ENCODE peak calls at places on chromosomes 2 and 18, in eight cellular contexts. One of them, this sample, is unnamed.

GRCh38 chr2:232880764-232881351 is 10.8 kb downstream of the SNORC start:
- DNase-seq in astrocyte of the spinal cord: no peak
- DNase-seq in esophagus squamous epithelium: no peak
- DNase-seq in kidney: no peak
- DNase-seq in thyroid gland: no peak
- DNase-seq in PC-9: no peak
- DNase-seq in WERI-Rb-1: no peak
- DNase-seq in brain microvascular endothelial cell: no peak
- DNase-seq in this sample: no peak

GRCh38 chr2:212299943-212300342 is 238.7 kb downstream of the ERBB4 start:
- DNase-seq in astrocyte of the spinal cord: no peak
- DNase-seq in esophagus squamous epithelium: no peak
- DNase-seq in kidney: no peak
- DNase-seq in thyroid gland: no peak
- DNase-seq in PC-9: no peak
- DNase-seq in WERI-Rb-1: no peak
- DNase-seq in brain microvascular endothelial cell: no peak
- DNase-seq in this sample: no peak

GRCh38 chr2:38741542-38741852 is 9.7 kb downstream of the SRSF7 start:
- DNase-seq in astrocyte of the spinal cord: no peak
- DNase-seq in esophagus squamous epithelium: no peak
- DNase-seq in kidney: no peak
- DNase-seq in thyroid gland: no peak
- DNase-seq in PC-9: no peak
- DNase-seq in WERI-Rb-1: no peak
- DNase-seq in brain microvascular endothelial cell: no peak
- DNase-seq in this sample: no peak

GRCh38 chr2:212994976-212995375 is 156.4 kb downstream of the IKZF2 start:
- DNase-seq in astrocyte of the spinal cord: peak
- DNase-seq in esophagus squamous epithelium: no peak
- DNase-seq in kidney: no peak
- DNase-seq in thyroid gland: no peak
- DNase-seq in PC-9: no peak
- DNase-seq in WERI-Rb-1: no peak
- DNase-seq in brain microvascular endothelial cell: no peak
- DNase-seq in this sample: no peak

GRCh38 chr2:219605607-219605954 is 7.9 kb downstream of the STK11IP start:
- DNase-seq in astrocyte of the spinal cord: no peak
- DNase-seq in esophagus squamous epithelium: no peak
- DNase-seq in kidney: no peak
- DNase-seq in thyroid gland: no peak
- DNase-seq in PC-9: no peak
- DNase-seq in WERI-Rb-1: no peak
- DNase-seq in brain microvascular endothelial cell: no peak
- DNase-seq in this sample: no peak

GRCh38 chr2:40285391-40285790 is 166.5 kb downstream of the SLC8A1 start:
- DNase-seq in astrocyte of the spinal cord: no peak
- DNase-seq in esophagus squamous epithelium: no peak
- DNase-seq in kidney: no peak
- DNase-seq in thyroid gland: no peak
- DNase-seq in PC-9: no peak
- DNase-seq in WERI-Rb-1: no peak
- DNase-seq in brain microvascular endothelial cell: no peak
- DNase-seq in this sample: no peak

GRCh38 chr18:75003764-75004690 is 204.9 kb downstream of the PTGR3 start:
- DNase-seq in astrocyte of the spinal cord: no peak
- DNase-seq in esophagus squamous epithelium: no peak
- DNase-seq in kidney: no peak
- DNase-seq in thyroid gland: no peak
- DNase-seq in PC-9: no peak
- DNase-seq in WERI-Rb-1: no peak
- DNase-seq in brain microvascular endothelial cell: no peak
- DNase-seq in this sample: no peak

GRCh38 chr2:148026573-148026972 is 5.7 kb downstream of the MBD5 start:
- DNase-seq in astrocyte of the spinal cord: no peak
- DNase-seq in esophagus squamous epithelium: no peak
- DNase-seq in kidney: no peak
- DNase-seq in thyroid gland: no peak
- DNase-seq in PC-9: no peak
- DNase-seq in WERI-Rb-1: no peak
- DNase-seq in brain microvascular endothelial cell: no peak
- DNase-seq in this sample: no peak

GRCh38 chr18:15165048-15165447 is 417.1 kb downstream of the ANKRD30B start:
- DNase-seq in astrocyte of the spinal cord: no peak
- DNase-seq in esophagus squamous epithelium: no peak
- DNase-seq in kidney: no peak
- DNase-seq in thyroid gland: no peak
- DNase-seq in PC-9: no peak
- DNase-seq in WERI-Rb-1: no peak
- DNase-seq in brain microvascular endothelial cell: no peak
- DNase-seq in this sample: no peak

GRCh38 chr18:23982154-23983071 is 32.1 kb upstream of the TTC39C start:
- DNase-seq in astrocyte of the spinal cord: peak
- DNase-seq in esophagus squamous epithelium: no peak
- DNase-seq in kidney: peak
- DNase-seq in thyroid gland: peak
- DNase-seq in PC-9: no peak
- DNase-seq in WERI-Rb-1: peak
- DNase-seq in brain microvascular endothelial cell: peak
- DNase-seq in this sample: peak

GRCh38 chr2:152284398-152284797 is 50.6 kb upstream of the FMNL2 start:
- DNase-seq in astrocyte of the spinal cord: peak
- DNase-seq in esophagus squamous epithelium: no peak
- DNase-seq in kidney: no peak
- DNase-seq in thyroid gland: no peak
- DNase-seq in PC-9: no peak
- DNase-seq in WERI-Rb-1: no peak
- DNase-seq in brain microvascular endothelial cell: no peak
- DNase-seq in this sample: no peak

GRCh38 chr2:144086965-144087364 is 433.0 kb downstream of the ZEB2 start:
- DNase-seq in astrocyte of the spinal cord: peak
- DNase-seq in esophagus squamous epithelium: no peak
- DNase-seq in kidney: no peak
- DNase-seq in thyroid gland: no peak
- DNase-seq in PC-9: no peak
- DNase-seq in WERI-Rb-1: no peak
- DNase-seq in brain microvascular endothelial cell: no peak
- DNase-seq in this sample: no peak

GRCh38 chr2:21535826-21536225 is 412.1 kb downstream of the TDRD15 start:
- DNase-seq in astrocyte of the spinal cord: no peak
- DNase-seq in esophagus squamous epithelium: no peak
- DNase-seq in kidney: no peak
- DNase-seq in thyroid gland: no peak
- DNase-seq in PC-9: no peak
- DNase-seq in WERI-Rb-1: no peak
- DNase-seq in brain microvascular endothelial cell: no peak
- DNase-seq in this sample: no peak

GRCh38 chr2:234823196-234823876 is 128.5 kb upstream of the SH3BP4 start:
- DNase-seq in astrocyte of the spinal cord: no peak
- DNase-seq in esophagus squamous epithelium: no peak
- DNase-seq in kidney: no peak
- DNase-seq in thyroid gland: no peak
- DNase-seq in PC-9: no peak
- DNase-seq in WERI-Rb-1: no peak
- DNase-seq in brain microvascular endothelial cell: no peak
- DNase-seq in this sample: no peak

GRCh38 chr2:38432827-38433606 is 55.9 kb upstream of the ATL2 start:
- DNase-seq in astrocyte of the spinal cord: no peak
- DNase-seq in esophagus squamous epithelium: no peak
- DNase-seq in kidney: peak
- DNase-seq in thyroid gland: peak
- DNase-seq in PC-9: no peak
- DNase-seq in WERI-Rb-1: peak
- DNase-seq in brain microvascular endothelial cell: no peak
- DNase-seq in this sample: no peak

GRCh38 chr2:223601932-223602676 is at the start of gene SCG2:
- DNase-seq in astrocyte of the spinal cord: peak
- DNase-seq in esophagus squamous epithelium: no peak
- DNase-seq in kidney: peak
- DNase-seq in thyroid gland: peak
- DNase-seq in PC-9: peak
- DNase-seq in WERI-Rb-1: peak
- DNase-seq in brain microvascular endothelial cell: peak
- DNase-seq in this sample: peak

GRCh38 chr2:163703386-163703785 is 32.4 kb downstream of the FIGN start:
- DNase-seq in astrocyte of the spinal cord: no peak
- DNase-seq in esophagus squamous epithelium: no peak
- DNase-seq in kidney: no peak
- DNase-seq in thyroid gland: no peak
- DNase-seq in PC-9: no peak
- DNase-seq in WERI-Rb-1: no peak
- DNase-seq in brain microvascular endothelial cell: no peak
- DNase-seq in this sample: no peak

GRCh38 chr2:30670453-30670852 is 136.8 kb downstream of the CAPN13 start:
- DNase-seq in astrocyte of the spinal cord: no peak
- DNase-seq in esophagus squamous epithelium: no peak
- DNase-seq in kidney: no peak
- DNase-seq in thyroid gland: no peak
- DNase-seq in PC-9: no peak
- DNase-seq in WERI-Rb-1: no peak
- DNase-seq in brain microvascular endothelial cell: no peak
- DNase-seq in this sample: no peak

GRCh38 chr2:227079726-227080125 is 84.3 kb downstream of the COL4A4 start:
- DNase-seq in astrocyte of the spinal cord: no peak
- DNase-seq in esophagus squamous epithelium: no peak
- DNase-seq in kidney: no peak
- DNase-seq in thyroid gland: no peak
- DNase-seq in PC-9: no peak
- DNase-seq in WERI-Rb-1: no peak
- DNase-seq in brain microvascular endothelial cell: peak
- DNase-seq in this sample: no peak

GRCh38 chr2:56749152-56749752 is 565.5 kb downstream of the CCDC85A start:
- DNase-seq in astrocyte of the spinal cord: peak
- DNase-seq in esophagus squamous epithelium: no peak
- DNase-seq in kidney: no peak
- DNase-seq in thyroid gland: no peak
- DNase-seq in PC-9: no peak
- DNase-seq in WERI-Rb-1: no peak
- DNase-seq in brain microvascular endothelial cell: no peak
- DNase-seq in this sample: peak

GRCh38 chr18:48832961-48833700 is 117.6 kb downstream of the SMAD7 start:
- DNase-seq in astrocyte of the spinal cord: peak
- DNase-seq in esophagus squamous epithelium: no peak
- DNase-seq in kidney: peak
- DNase-seq in thyroid gland: peak
- DNase-seq in PC-9: peak
- DNase-seq in WERI-Rb-1: peak
- DNase-seq in brain microvascular endothelial cell: no peak
- DNase-seq in this sample: no peak

GRCh38 chr2:16069663-16069932 is 129.2 kb downstream of the MYCN start:
- DNase-seq in astrocyte of the spinal cord: no peak
- DNase-seq in esophagus squamous epithelium: no peak
- DNase-seq in kidney: no peak
- DNase-seq in thyroid gland: no peak
- DNase-seq in PC-9: no peak
- DNase-seq in WERI-Rb-1: no peak
- DNase-seq in brain microvascular endothelial cell: no peak
- DNase-seq in this sample: no peak

GRCh38 chr2:29393676-29394075 is 278.5 kb downstream of the CLIP4 start:
- DNase-seq in astrocyte of the spinal cord: no peak
- DNase-seq in esophagus squamous epithelium: no peak
- DNase-seq in kidney: no peak
- DNase-seq in thyroid gland: no peak
- DNase-seq in PC-9: no peak
- DNase-seq in WERI-Rb-1: no peak
- DNase-seq in brain microvascular endothelial cell: no peak
- DNase-seq in this sample: no peak

GRCh38 chr2:196849895-196850294 is 40.7 kb upstream of the C2orf66 start:
- DNase-seq in astrocyte of the spinal cord: peak
- DNase-seq in esophagus squamous epithelium: no peak
- DNase-seq in kidney: no peak
- DNase-seq in thyroid gland: no peak
- DNase-seq in PC-9: peak
- DNase-seq in WERI-Rb-1: peak
- DNase-seq in brain microvascular endothelial cell: peak
- DNase-seq in this sample: peak
- H3K4me3 ChIP-seq in astrocyte of the spinal cord: no peak
- H3K4me3 ChIP-seq in esophagus squamous epithelium: no peak
- H3K4me3 ChIP-seq in kidney: no peak
- H3K4me3 ChIP-seq in thyroid gland: no peak
- H3K4me3 ChIP-seq in PC-9: no peak
- H3K4me3 ChIP-seq in WERI-Rb-1: no peak
- H3K4me3 ChIP-seq in brain microvascular endothelial cell: no peak
- H3K4me3 ChIP-seq in this sample: no peak

GRCh38 chr2:241777167-241777685 is 604 bp downstream of the GAL3ST2 start:
- DNase-seq in astrocyte of the spinal cord: no peak
- DNase-seq in esophagus squamous epithelium: no peak
- DNase-seq in kidney: no peak
- DNase-seq in thyroid gland: no peak
- DNase-seq in PC-9: no peak
- DNase-seq in WERI-Rb-1: no peak
- DNase-seq in brain microvascular endothelial cell: no peak
- DNase-seq in this sample: no peak
- H3K4me3 ChIP-seq in astrocyte of the spinal cord: no peak
- H3K4me3 ChIP-seq in esophagus squamous epithelium: no peak
- H3K4me3 ChIP-seq in kidney: no peak
- H3K4me3 ChIP-seq in thyroid gland: no peak
- H3K4me3 ChIP-seq in PC-9: no peak
- H3K4me3 ChIP-seq in WERI-Rb-1: no peak
- H3K4me3 ChIP-seq in brain microvascular endothelial cell: no peak
- H3K4me3 ChIP-seq in this sample: no peak

DNA sequence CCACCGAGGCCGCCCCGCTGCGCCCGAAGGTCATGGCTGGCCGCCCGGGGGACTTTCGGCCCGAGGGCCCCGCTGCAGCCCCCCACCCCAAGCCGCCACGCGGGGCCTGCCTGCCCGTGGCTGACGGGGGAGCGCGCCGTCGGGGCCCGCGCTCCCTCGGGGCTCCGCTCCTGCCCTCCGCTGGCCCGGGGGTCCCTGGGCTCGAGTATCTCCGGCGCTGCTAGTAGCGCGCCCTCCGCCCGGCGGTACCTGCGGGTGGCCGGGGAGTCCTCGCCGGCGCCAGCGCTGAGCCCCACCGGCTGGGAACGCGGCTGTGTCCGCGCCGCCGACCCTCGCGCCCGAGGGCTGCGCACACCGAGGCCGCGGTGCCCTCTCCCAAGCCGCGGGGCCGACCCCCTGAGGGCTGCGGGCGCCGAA is 306 bp downstream of the KCNG3 start:
- DNase-seq in astrocyte of the spinal cord: no peak
- DNase-seq in esophagus squamous epithelium: no peak
- DNase-seq in kidney: peak
- DNase-seq in thyroid gland: no peak
- DNase-seq in PC-9: peak
- DNase-seq in WERI-Rb-1: no peak
- DNase-seq in brain microvascular endothelial cell: no peak
- DNase-seq in this sample: no peak
- H3K4me3 ChIP-seq in astrocyte of the spinal cord: no peak
- H3K4me3 ChIP-seq in esophagus squamous epithelium: peak
- H3K4me3 ChIP-seq in kidney: no peak
- H3K4me3 ChIP-seq in thyroid gland: peak
- H3K4me3 ChIP-seq in PC-9: peak
- H3K4me3 ChIP-seq in WERI-Rb-1: peak
- H3K4me3 ChIP-seq in brain microvascular endothelial cell: peak
- H3K4me3 ChIP-seq in this sample: peak

DNA sequence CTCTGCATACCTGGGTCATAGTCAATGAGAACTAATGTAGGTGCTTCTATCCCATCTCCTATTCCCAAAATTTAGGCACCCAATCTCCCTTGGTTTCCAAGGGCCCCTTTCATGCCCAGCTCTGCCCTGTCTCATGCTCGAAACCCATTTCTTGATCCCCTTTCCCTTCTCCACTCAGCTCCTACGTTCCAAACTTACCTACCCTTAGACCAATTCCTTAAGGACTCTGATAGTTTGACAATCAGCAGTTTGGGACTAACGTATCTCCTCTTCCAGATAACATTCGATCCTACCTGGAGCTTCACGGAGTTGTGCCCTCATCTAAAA is 141.4 kb upstream of the LGALSL start:
- DNase-seq in astrocyte of the spinal cord: no peak
- DNase-seq in esophagus squamous epithelium: no peak
- DNase-seq in kidney: no peak
- DNase-seq in thyroid gland: no peak
- DNase-seq in PC-9: no peak
- DNase-seq in WERI-Rb-1: no peak
- DNase-seq in brain microvascular endothelial cell: no peak
- DNase-seq in this sample: no peak
- H3K4me3 ChIP-seq in astrocyte of the spinal cord: no peak
- H3K4me3 ChIP-seq in esophagus squamous epithelium: no peak
- H3K4me3 ChIP-seq in kidney: no peak
- H3K4me3 ChIP-seq in thyroid gland: no peak
- H3K4me3 ChIP-seq in PC-9: no peak
- H3K4me3 ChIP-seq in WERI-Rb-1: no peak
- H3K4me3 ChIP-seq in brain microvascular endothelial cell: no peak
- H3K4me3 ChIP-seq in this sample: no peak

This sample was measured in skeletal muscle cell.